ENCODE peak calls at places on chromosome 9, in eight cellular contexts. U is adrenal gland; D is Panc1; M is OCI-LY7; W is aorta; H is CD4-positive, CD25-positive, alpha-beta regulatory T cell; I is MM.1S; Z is IMR-90. E is an unnamed sample.

GRCh38 chr9:34279431-34279830 is 49.6 kb downstream of the KIF24 start:
- DNase-seq in H (no peak), I (no peak), D (no peak), Z (no peak), W (no peak), M (no peak), U (no peak), E (no peak)

GRCh38 chr9:12133416-12133815 is 559.8 kb upstream of the TYRP1 start:
- DNase-seq in M (no peak), W (no peak), U (no peak), D (no peak), I (no peak), H (no peak), Z (no peak), E (no peak)

GRCh38 chr9:91978739-91979414 is 28.8 kb upstream of the ROR2 start:
- DNase-seq in W (no peak), U (no peak), M (peak; percentile 21), H (no peak), I (peak; percentile 45), Z (peak; percentile 93), D (no peak), E (peak; percentile 6)

GRCh38 chr9:117927354-117927753 is 223.2 kb downstream of the TLR4 start:
- DNase-seq in M (peak; percentile 26), I (peak; percentile 41), H (no peak), W (no peak), D (no peak), Z (no peak), U (no peak), E (no peak)

GRCh38 chr9:3012843-3013242 is 168.9 kb upstream of the PUM3 start:
- DNase-seq in U (no peak), I (no peak), H (no peak), W (no peak), D (no peak), Z (no peak), M (no peak), E (no peak)

GRCh38 chr9:93896496-93897033 is 58.6 kb downstream of the BARX1 start:
- DNase-seq in W (no peak), U (peak; percentile 17), I (no peak), H (no peak), M (no peak), D (no peak), Z (no peak), E (no peak)

GRCh38 chr9:10048994-10049393 is 563.8 kb downstream of the PTPRD start:
- DNase-seq in D (no peak), I (no peak), U (no peak), W (no peak), M (no peak), Z (no peak), H (no peak), E (no peak)

GRCh38 chr9:132042324-132042723 is 37.3 kb downstream of the MED27 start:
- DNase-seq in I (no peak), Z (peak; percentile 99), D (peak; percentile 55), W (no peak), M (no peak), H (no peak), U (no peak), E (no peak)

GRCh38 chr9:38182321-38182720 is 113.3 kb upstream of the SHB start:
- DNase-seq in H (no peak), U (no peak), I (no peak), Z (no peak), D (no peak), W (no peak), M (no peak), E (no peak)

GRCh38 chr9:36738318-36738975 is 165.8 kb downstream of the MELK start:
- DNase-seq in U (no peak), H (no peak), M (no peak), W (no peak), Z (peak; percentile 61), D (no peak), I (no peak), E (no peak)

GRCh38 chr9:136145580-136145979 is 26.9 kb upstream of the TMEM250 start:
- DNase-seq in D (no peak), W (no peak), I (no peak), M (no peak), H (no peak), U (no peak), Z (no peak), E (no peak)

GRCh38 chr9:108093773-108094675 is 604.5 kb upstream of the KLF4 start:
- DNase-seq in W (no peak), U (no peak), I (no peak), M (no peak), H (no peak), D (peak; percentile 43), Z (no peak), E (no peak)

GRCh38 chr9:132663120-132663519 is 6.7 kb downstream of the DDX31 start:
- DNase-seq in U (no peak), H (no peak), I (no peak), D (no peak), W (no peak), Z (no peak), M (no peak), E (no peak)

GRCh38 chr9:91037511-91038482 is 236.2 kb downstream of the SYK start:
- DNase-seq in Z (peak; percentile 93), M (peak; percentile 11), H (no peak), W (no peak), U (peak; percentile 81), D (no peak), I (no peak), E (no peak)

GRCh38 chr9:113508111-113508749 is 44.7 kb downstream of the RGS3 start:
- DNase-seq in Z (no peak), I (no peak), H (no peak), M (no peak), D (no peak), W (no peak), U (no peak), E (no peak)

GRCh38 chr9:76856016-76856415 is 49.9 kb downstream of the PRUNE2 start:
- DNase-seq in W (no peak), U (no peak), M (no peak), Z (no peak), D (no peak), H (no peak), I (no peak), E (no peak)

GRCh38 chr9:134698111-134698510 is 56.5 kb downstream of the COL5A1 start:
- DNase-seq in W (no peak), M (no peak), Z (no peak), U (no peak), H (no peak), D (no peak), I (no peak), E (no peak)
- H3K27ac ChIP-seq in W (no peak overlapping the region), M (no peak overlapping the region), Z (no peak overlapping the region), U (no peak overlapping the region), H (no peak overlapping the region), D (no peak overlapping the region), I (no peak overlapping the region), E (no peak overlapping the region)

GRCh38 chr9:128887049-128887448 is 5.1 kb downstream of the LRRC8A start:
- DNase-seq in M (no peak), D (no peak), W (no peak), I (no peak), H (no peak), U (no peak), Z (no peak), E (no peak)

GRCh38 chr9:128886211-128886826 is 4.4 kb downstream of the LRRC8A start:
- DNase-seq in U (no peak), M (no peak), D (no peak), I (no peak), W (no peak), H (no peak), Z (peak; percentile 43), E (no peak)

GRCh38 chr9:128885376-128885775 is 3.4 kb downstream of the LRRC8A start:
- DNase-seq in D (no peak), W (no peak), Z (no peak), M (no peak), I (no peak), H (no peak), U (no peak), E (no peak)

GRCh38 chr9:128884164-128884563 is 2.2 kb downstream of the LRRC8A start:
- DNase-seq in D (no peak), M (no peak), W (no peak), I (no peak), U (no peak), H (no peak), Z (no peak), E (no peak)

GRCh38 chr9:128885798-128886197 is 3.9 kb downstream of the LRRC8A start:
- DNase-seq in D (no peak), Z (no peak), M (no peak), U (no peak), I (no peak), W (no peak), H (no peak), E (peak; percentile 15)
- H3K36me3 ChIP-seq in D (peaks cover 7% of the 10 kb centered on the region), Z (peaks cover 39% of the 10 kb centered on the region), M (peaks cover 62% of the 10 kb centered on the region), U (peaks cover 19% of the 10 kb centered on the region), I (no peaks in the 10 kb centered on the region), W (peaks cover 4% of the 10 kb centered on the region), H (peaks cover 40% of the 10 kb centered on the region), E (no peaks in the 10 kb centered on the region)

GRCh38 chr9:97553141-97553540 is 51.7 kb downstream of the TMOD1 start:
- DNase-seq in W (no peak), I (no peak), Z (no peak), M (no peak), H (no peak), U (peak; percentile 45), D (no peak), E (no peak)

GRCh38 chr9:97548819-97549540 is 47.5 kb downstream of the TMOD1 start:
- DNase-seq in Z (no peak), H (no peak), I (no peak), U (peak; percentile 20), D (no peak), M (no peak), W (no peak), E (no peak)

GRCh38 chr9:97548379-97548778 is 46.9 kb downstream of the TMOD1 start:
- DNase-seq in U (no peak), D (no peak), W (no peak), H (no peak), I (no peak), M (no peak), Z (no peak), E (no peak)

GRCh38 chr9:97553841-97554240 is 52.4 kb downstream of the TMOD1 start:
- DNase-seq in M (no peak), H (no peak), W (no peak), Z (no peak), I (no peak), U (peak; percentile 52), D (no peak), E (no peak)

DNA sequence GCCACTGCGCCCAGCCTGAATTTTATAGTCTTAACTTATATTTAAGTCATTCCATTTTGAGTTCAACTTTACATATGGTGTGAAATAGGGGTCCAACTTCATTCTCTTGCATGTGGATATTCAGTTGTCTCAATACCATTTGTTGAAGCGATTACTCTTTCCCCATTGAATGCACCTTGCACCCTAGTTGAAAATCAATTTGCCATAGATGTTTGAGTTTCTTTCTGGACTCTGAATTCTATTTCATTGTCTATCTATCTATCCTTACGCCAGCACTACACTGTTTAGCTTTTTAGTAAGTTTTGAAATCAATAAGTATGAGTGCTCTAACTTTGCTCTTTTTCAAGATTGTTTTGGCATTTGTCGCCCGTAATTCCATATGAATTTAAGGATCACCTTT is 49.8 kb downstream of the TMOD1 start:
- DNase-seq in I (no peak), M (no peak), W (no peak), Z (no peak), U (no peak), H (no peak), D (no peak), E (no peak)
- H3K4me1 ChIP-seq in I (no peaks in the 10 kb centered on the region), M (no peaks in the 10 kb centered on the region), W (peaks cover 3% of the 10 kb centered on the region), Z (no peaks in the 10 kb centered on the region), U (no peaks in the 10 kb centered on the region), H (no peaks in the 10 kb centered on the region), D (no peaks in the 10 kb centered on the region), E (no peaks in the 10 kb centered on the region)

GRCh38 chr9:133788819-133789733 is 50.9 kb upstream of the SARDH start:
- DNase-seq in I (no peak), Z (no peak), W (no peak), M (no peak), H (no peak), D (no peak), U (no peak), E (peak; percentile 22)
- H3K27ac ChIP-seq in I (no peak overlapping the region), Z (no peak overlapping the region), W (no peak overlapping the region), M (no peak overlapping the region), H (no peak overlapping the region), D (no peak overlapping the region), U (peak overlapping the region; percentile 38), E (no peak overlapping the region)